ENCODE peak calls at places on chromosomes 6 and 20, in ten cellular contexts. L, Z, N, P, O, Y, T, D, V and W are unnamed samples.

GRCh38 chr20:61808497-61808896 is 257.2 kb downstream of the TAF4 start:
- ATAC-seq in O (no peak), V (no peak), T (no peak), Z (no peak), N (no peak), D (no peak), P (no peak), Y (no peak), L (no peak), W (no peak)

GRCh38 chr6:132257561-132257960 is 143.7 kb downstream of the MOXD1 start:
- ATAC-seq in O (no peak), V (no peak), L (no peak), Y (no peak), D (no peak), Z (no peak), N (no peak), P (no peak), T (no peak), W (no peak)

GRCh38 chr6:42404494-42404893 is 47.2 kb downstream of the TRERF1 start:
- ATAC-seq in P (peak), T (peak), Z (peak), L (peak), V (peak), N (peak), D (peak), O (peak), Y (no peak), W (no peak)

GRCh38 chr20:50260480-50261221 is 70.0 kb downstream of the CEBPB start:
- ATAC-seq in T (no peak), O (no peak), Y (no peak), V (no peak), P (peak), Z (no peak), D (no peak), N (peak), L (no peak), W (no peak)

GRCh38 chr6:106381871-106382270 is 21.4 kb downstream of the CRYBG1 start:
- ATAC-seq in Z (no peak), L (no peak), P (peak), V (no peak), N (peak), D (peak), T (peak), Y (no peak), O (no peak), W (no peak)

GRCh38 chr20:25077610-25078169 is 4.3 kb downstream of the VSX1 start:
- ATAC-seq in V (no peak), Z (peak), N (peak), Y (no peak), D (peak), P (peak), L (no peak), T (no peak), O (no peak), W (no peak)

GRCh38 chr6:28209753-28210535 is 15.1 kb upstream of the ZSCAN9 start:
- ATAC-seq in Y (no peak), D (no peak), N (no peak), V (no peak), Z (no peak), O (no peak), P (no peak), T (no peak), L (no peak), W (no peak)

GRCh38 chr6:50952092-50952932 is 133.6 kb downstream of the TFAP2B start:
- ATAC-seq in T (no peak), O (no peak), Z (peak), P (no peak), Y (no peak), L (no peak), N (no peak), V (no peak), D (no peak), W (no peak)

GRCh38 chr20:61735503-61735785 is 330.2 kb downstream of the TAF4 start:
- ATAC-seq in L (no peak), D (no peak), Z (no peak), N (no peak), Y (no peak), P (no peak), O (no peak), V (no peak), T (no peak), W (no peak)

GRCh38 chr6:85126448-85127178 is 323.3 kb upstream of the NT5E start:
- ATAC-seq in O (no peak), N (no peak), L (no peak), P (peak), Y (no peak), V (no peak), D (peak), Z (peak), T (no peak), W (no peak)

GRCh38 chr6:16301511-16301910 is 63.1 kb downstream of the GMPR start:
- ATAC-seq in Y (peak), V (no peak), N (no peak), D (no peak), O (no peak), T (no peak), L (no peak), Z (no peak), P (no peak), W (no peak)

GRCh38 chr20:62823688-62824475 is 7.0 kb downstream of the COL9A3 start:
- ATAC-seq in Z (peak), Y (no peak), P (no peak), V (no peak), L (no peak), T (no peak), D (no peak), O (no peak), N (no peak), W (no peak)